ENCODE peak calls at places on chromosomes 3 and 15, in five cellular contexts. K, M, A, H and T are unnamed samples.

GRCh38 chr15:31442203-31443090 is 115.8 kb downstream of the KLF13 start:
- DNase-seq in A (no peak), K (no peak), M (peak), H (peak), T (no peak)

GRCh38 chr15:36841154-36841553 is 259.2 kb downstream of the MEIS2 start:
- DNase-seq in K (no peak), H (no peak), M (no peak), A (no peak), T (no peak)

GRCh38 chr15:72487070-72487797 is 13.1 kb downstream of the ARIH1 start:
- DNase-seq in H (no peak), K (no peak), M (no peak), A (no peak), T (no peak)

GRCh38 chr3:45350643-45351042 is 37.7 kb upstream of the LARS2 start:
- DNase-seq in H (no peak), A (no peak), K (no peak), M (no peak), T (no peak)

GRCh38 chr15:78365931-78366330 is 25.8 kb downstream of the CRABP1 start:
- DNase-seq in A (no peak), M (no peak), H (no peak), K (no peak), T (no peak)

GRCh38 chr3:146843476-146843875 is 238.3 kb upstream of the PLSCR5 start:
- DNase-seq in K (no peak), A (no peak), H (no peak), M (no peak), T (no peak)

GRCh38 chr3:27978440-27978839 is 256.3 kb upstream of the EOMES start:
- DNase-seq in H (no peak), A (no peak), K (no peak), M (no peak), T (no peak)

GRCh38 chr15:68152342-68152741 is 52.8 kb downstream of the CALML4 start:
- DNase-seq in K (no peak), M (no peak), A (no peak), H (no peak), T (no peak)

GRCh38 chr3:2628117-2628516 is 482.1 kb downstream of the IL5RA start:
- DNase-seq in A (no peak), M (no peak), K (no peak), H (no peak), T (no peak)

GRCh38 chr15:81310480-81310879 is 13.5 kb downstream of the STARD5 start:
- DNase-seq in K (no peak), A (no peak), M (no peak), H (no peak), T (no peak)

GRCh38 chr3:16124636-16125035 is 49.8 kb upstream of the GALNT15 start:
- DNase-seq in M (no peak), A (no peak), K (no peak), H (no peak), T (no peak)

GRCh38 chr15:58433597-58434333 is 2.0 kb downstream of the LIPC start:
- DNase-seq in M (no peak), H (no peak), K (no peak), A (no peak), T (no peak)

GRCh38 chr3:150078983-150079739 is 108.5 kb upstream of the PFN2 start:
- DNase-seq in H (peak), K (no peak), A (no peak), M (no peak), T (no peak)

GRCh38 chr3:54837964-54838363 is 89.9 kb downstream of the LRTM1 start:
- DNase-seq in A (no peak), H (no peak), M (no peak), K (peak), T (no peak)

GRCh38 chr3:120858501-120858900 is 49.5 kb upstream of the STXBP5L start:
- DNase-seq in K (no peak), A (no peak), M (no peak), H (no peak), T (no peak)

GRCh38 chr3:143653493-143653892 is 194.8 kb downstream of the SLC9A9 start:
- DNase-seq in K (no peak), A (no peak), H (no peak), M (no peak), T (no peak)

GRCh38 chr3:1079641-1080040 is 13.2 kb upstream of the CNTN6 start:
- DNase-seq in K (no peak), H (no peak), A (no peak), M (no peak), T (no peak)

GRCh38 chr3:149368850-149369497 is 8.5 kb downstream of the TM4SF1 start:
- DNase-seq in A (no peak), K (peak), H (no peak), M (no peak), T (no peak)

GRCh38 chr15:70094690-70095311 is 2.9 kb downstream of the TLE3 start:
- DNase-seq in K (peak), H (no peak), M (no peak), A (no peak), T (no peak)

GRCh38 chr3:146559388-146559787 is 15.0 kb upstream of the PLSCR1 start:
- DNase-seq in H (no peak), A (no peak), M (no peak), K (no peak), T (no peak)

GRCh38 chr3:15204005-15204404 is 2.0 kb upstream of the CAPN7 start:
- DNase-seq in H (no peak), M (peak), K (peak), A (no peak), T (no peak)

GRCh38 chr3:134476977-134477376 is 8.8 kb downstream of the ANAPC13 start:
- DNase-seq in H (no peak), A (no peak), M (no peak), K (peak), T (no peak)

GRCh38 chr3:95319921-95320494 is 1257.1 kb downstream of the NSUN3 start:
- DNase-seq in H (no peak), K (no peak), M (no peak), A (no peak), T (no peak)

GRCh38 chr3:126926684-126927404 is 56.1 kb upstream of the PLXNA1 start:
- DNase-seq in H (no peak), M (peak), K (no peak), A (peak), T (no peak)

GRCh38 chr3:187012609-187013051 is 82.3 kb downstream of the ST6GAL1 start:
- DNase-seq in M (no peak), K (no peak), H (no peak), A (no peak), T (peak)

GRCh38 chr3:73586190-73586589 is 38.6 kb downstream of the PDZRN3 start:
- DNase-seq in H (no peak), K (no peak), A (no peak), M (no peak), T (no peak)

GRCh38 chr3:127615631-127616305 is 13.2 kb upstream of the PODXL2 start:
- DNase-seq in A (no peak), K (no peak), H (no peak), M (no peak), T (no peak)

GRCh38 chr15:62450061-62450460 is 285.0 kb upstream of the C2CD4B start:
- DNase-seq in K (no peak), H (no peak), A (no peak), M (no peak), T (no peak)

GRCh38 chr3:65894679-65895078 is 144.0 kb downstream of the MAGI1 start:
- DNase-seq in M (no peak), H (no peak), K (no peak), A (no peak), T (no peak)

GRCh38 chr3:128310286-128311058 is 156.2 kb downstream of the DNAJB8 start:
- DNase-seq in M (no peak), H (no peak), K (no peak), A (no peak), T (peak)

GRCh38 chr3:2420919-2421318 is 322.3 kb downstream of the CNTN4 start:
- DNase-seq in H (no peak), M (no peak), A (no peak), K (peak), T (no peak)

GRCh38 chr3:158368271-158368670 is 202.7 kb upstream of the MLF1 start:
- DNase-seq in M (no peak), K (peak), A (no peak), H (peak), T (no peak)

GRCh38 chr3:151584603-151585002 is 123.7 kb upstream of the IGSF10 start:
- DNase-seq in K (no peak), M (no peak), H (no peak), A (no peak), T (no peak)

GRCh38 chr3:178623666-178624255 is 87.5 kb downstream of the KCNMB2 start:
- DNase-seq in K (no peak), H (no peak), M (no peak), A (no peak), T (no peak)

GRCh38 chr15:101707983-101708382 is 16.3 kb downstream of the TARS3 start:
- DNase-seq in K (no peak), A (no peak), H (no peak), M (no peak), T (no peak)

GRCh38 chr3:46953265-46954010 is 23.1 kb downstream of the CCDC12 start:
- DNase-seq in M (no peak), H (no peak), A (no peak), K (no peak), T (no peak)

GRCh38 chr3:72008226-72008996 is 223.5 kb upstream of the PROK2 start:
- DNase-seq in M (no peak), K (no peak), H (no peak), A (no peak), T (no peak)
- TF ChIP-seq JUND in M (peak), K (no peak), H (no peak), A (no peak), T (no peak)

DNA sequence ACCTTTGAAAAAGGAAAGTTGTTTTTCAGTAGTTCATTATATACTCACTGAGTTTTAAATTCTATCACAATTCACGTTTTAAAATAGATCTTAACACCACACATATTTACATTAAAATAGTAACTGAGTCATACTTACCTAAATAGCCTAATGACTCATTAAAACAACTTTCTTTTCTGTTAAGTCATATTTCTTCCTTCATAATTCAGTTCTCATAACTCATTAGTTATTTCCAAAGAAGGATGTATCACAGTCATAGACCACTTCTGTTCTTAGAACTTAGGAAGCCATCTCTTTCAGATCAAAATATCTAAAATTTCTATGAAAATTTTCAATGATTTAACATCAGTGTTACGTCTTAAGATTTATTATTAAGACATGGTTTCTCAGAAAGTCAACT is 885.9 kb downstream of the FHIT start:
- DNase-seq in M (no peak), A (no peak), H (no peak), K (no peak), T (no peak)
- TF ChIP-seq JUND in M (peak), A (no peak), H (no peak), K (no peak), T (no peak)

GRCh38 chr3:78875851-78876250 is 891.9 kb downstream of the ROBO1 start:
- DNase-seq in A (no peak), H (no peak), K (no peak), M (no peak), T (no peak)

GRCh38 chr3:78878011-78878410 is 889.8 kb downstream of the ROBO1 start:
- DNase-seq in H (no peak), K (no peak), A (no peak), M (no peak), T (no peak)

GRCh38 chr3:78873641-78874040 is 894.2 kb downstream of the ROBO1 start:
- DNase-seq in M (no peak), A (no peak), H (no peak), K (no peak), T (no peak)

GRCh38 chr3:78872195-78872594 is 895.6 kb downstream of the ROBO1 start:
- DNase-seq in M (no peak), K (no peak), A (no peak), H (no peak), T (no peak)

GRCh38 chr3:78875431-78875830 is 892.4 kb downstream of the ROBO1 start:
- DNase-seq in H (no peak), A (no peak), K (no peak), M (no peak), T (no peak)
- TF ChIP-seq JUND in H (no peak), A (no peak), K (no peak), M (no peak), T (no peak)

DNA sequence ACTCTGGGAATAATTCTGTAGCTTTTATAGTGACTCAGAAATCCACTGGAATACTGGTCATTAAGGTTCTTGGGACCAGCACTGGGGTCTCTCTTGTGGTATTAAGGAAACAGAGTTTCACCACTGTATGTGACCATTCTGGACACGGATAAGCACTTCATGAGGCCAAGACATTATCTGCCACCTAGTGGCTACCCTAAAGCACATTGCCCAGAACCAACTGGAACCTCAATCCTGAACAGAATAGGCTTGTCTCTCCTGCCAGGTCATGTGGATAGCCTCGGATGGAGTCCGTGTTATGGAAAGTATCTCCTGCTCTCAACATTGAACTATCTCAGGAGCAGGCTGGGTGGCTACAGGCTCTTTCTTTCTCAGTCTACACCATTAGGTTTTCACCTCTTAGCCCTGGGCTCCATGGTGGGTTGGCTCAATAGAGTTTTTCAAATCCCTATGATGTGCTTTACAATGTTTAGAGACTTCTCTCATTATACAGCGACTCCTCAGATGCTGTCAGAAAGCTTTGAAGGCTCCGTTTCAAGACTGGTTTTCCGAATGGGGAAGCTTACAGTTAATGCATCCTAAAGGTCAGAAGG is 167.6 kb upstream of the ST8SIA2 start:
- DNase-seq in M (peak), A (peak), K (peak), H (peak), T (no peak)
- TF ChIP-seq JUND in M (no peak), A (no peak), K (no peak), H (no peak), T (no peak)

GRCh38 chr3:39801216-39801615 is 8.2 kb upstream of the MYRIP start:
- DNase-seq in M (no peak), H (no peak), A (no peak), K (no peak), T (no peak)
- TF ChIP-seq JUND in M (no peak), H (no peak), A (no peak), K (no peak), T (no peak)

DNA sequence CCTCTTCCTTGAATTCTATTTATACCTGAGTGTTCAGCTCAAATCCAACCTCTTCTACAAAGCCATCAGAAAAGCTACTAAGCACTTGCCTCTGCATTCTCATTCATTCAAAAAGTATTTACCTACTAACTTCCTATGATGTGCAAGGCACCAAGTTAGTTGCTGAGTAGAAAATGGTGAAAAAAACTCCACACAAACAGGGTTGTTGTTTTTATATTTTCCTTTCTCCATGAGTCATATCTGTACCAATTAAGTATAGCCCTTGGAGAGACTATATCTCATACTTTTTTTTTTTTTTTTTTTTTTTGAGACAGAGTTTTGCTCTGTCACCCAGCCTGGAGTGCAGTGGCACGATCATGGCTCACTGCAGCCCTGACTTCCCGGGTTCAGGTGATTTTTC is 67.7 kb downstream of the IGF2BP2 start:
- DNase-seq in H (no peak), A (no peak), M (no peak), K (no peak), T (no peak)
- TF ChIP-seq JUND in H (no peak), A (no peak), M (no peak), K (no peak), T (no peak)

GRCh38 chr15:23074684-23075083 is 35.3 kb upstream of the TUBGCP5 start:
- DNase-seq in M (no peak), H (no peak), A (no peak), K (no peak), T (no peak)
- TF ChIP-seq JUND in M (no peak), H (no peak), A (no peak), K (no peak), T (no peak)

DNA sequence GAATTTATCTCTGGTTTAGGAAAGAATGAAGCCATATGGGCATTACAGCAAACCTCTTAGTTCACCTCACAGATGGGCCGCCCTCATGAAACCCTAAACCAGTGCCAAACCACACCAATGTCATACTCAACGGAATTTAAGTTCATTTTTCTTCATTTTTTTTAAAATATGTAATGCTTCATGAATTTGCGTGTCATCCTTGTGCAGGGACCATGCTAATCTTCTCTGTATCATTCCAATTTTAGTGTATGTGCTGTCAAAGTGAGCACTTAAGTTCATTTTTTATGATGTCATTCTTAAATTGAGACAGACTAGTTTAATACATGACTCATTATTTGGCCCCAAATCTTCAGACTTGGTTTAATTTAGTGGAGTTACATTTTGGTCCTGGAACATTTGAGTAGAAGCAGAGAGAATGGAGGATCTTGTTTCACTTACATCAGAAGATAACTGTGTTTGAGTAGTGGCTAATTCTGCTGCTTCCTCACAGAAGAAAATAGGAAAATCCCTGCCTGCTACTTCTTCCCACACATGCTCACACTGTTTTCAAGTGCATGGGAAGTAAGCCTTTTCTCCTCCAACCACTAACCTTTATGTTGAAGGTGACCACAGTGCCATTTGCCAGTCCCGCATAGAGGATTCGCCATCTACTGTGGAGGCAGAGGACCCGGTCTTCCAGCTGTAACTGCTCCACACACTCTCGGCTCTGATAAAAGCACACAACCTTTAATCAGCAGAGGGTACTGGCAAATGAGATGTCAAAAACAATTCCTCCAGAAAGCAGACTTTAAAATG is 63.3 kb downstream of the ZNF106 start:
- DNase-seq in A (no peak), K (no peak), M (no peak), H (no peak), T (no peak)
- TF ChIP-seq JUND in A (no peak), K (no peak), M (no peak), H (peak), T (no peak)